ENCODE peak calls at places on chromosomes 13 and 19, in seven cellular contexts. One of them, this sample, is unnamed.

GRCh38 chr19:48501446-48501960 is 10.1 kb downstream of the LMTK3 start:
- DNase-seq in fibroblast of the aortic adventitia: no peak
- DNase-seq in HFFc6: no peak
- DNase-seq in Peyer's patch: peak; percentile 84
- DNase-seq in memory B cell: no peak
- DNase-seq in stimulated activated CD4-positive, alpha-beta T cell treated with anti-CD3 and anti-CD28 coated beads, Interleukin-12 subunit alpha, Interleukin-12 subunit beta, amount 100 ng/mL, for 24 hours: no peak
- DNase-seq in activated CD4-positive, alpha-beta memory T cell treated with anti-CD3 and anti-CD28 coated beads for 36 hours: peak; percentile 79
- DNase-seq in this sample: no peak

GRCh38 chr19:51873097-51873496 is 14.7 kb downstream of the ZNF577 start:
- DNase-seq in stimulated activated CD4-positive, alpha-beta T cell treated with anti-CD3 and anti-CD28 coated beads, Interleukin-12 subunit alpha, Interleukin-12 subunit beta, amount 100 ng/mL, for 24 hours: no peak
- DNase-seq in memory B cell: no peak
- DNase-seq in activated CD4-positive, alpha-beta memory T cell treated with anti-CD3 and anti-CD28 coated beads for 36 hours: no peak
- DNase-seq in Peyer's patch: no peak
- DNase-seq in fibroblast of the aortic adventitia: no peak
- DNase-seq in HFFc6: no peak
- DNase-seq in this sample: no peak

GRCh38 chr13:73268306-73268705 is 209.5 kb downstream of the KLF5 start:
- DNase-seq in activated CD4-positive, alpha-beta memory T cell treated with anti-CD3 and anti-CD28 coated beads for 36 hours: no peak
- DNase-seq in fibroblast of the aortic adventitia: peak; percentile 34
- DNase-seq in stimulated activated CD4-positive, alpha-beta T cell treated with anti-CD3 and anti-CD28 coated beads, Interleukin-12 subunit alpha, Interleukin-12 subunit beta, amount 100 ng/mL, for 24 hours: no peak
- DNase-seq in Peyer's patch: peak; percentile 51
- DNase-seq in HFFc6: peak; percentile 54
- DNase-seq in memory B cell: no peak
- DNase-seq in this sample: no peak

GRCh38 chr13:59601993-59602392 is 561.7 kb downstream of the DIAPH3 start:
- DNase-seq in HFFc6: no peak
- DNase-seq in Peyer's patch: no peak
- DNase-seq in stimulated activated CD4-positive, alpha-beta T cell treated with anti-CD3 and anti-CD28 coated beads, Interleukin-12 subunit alpha, Interleukin-12 subunit beta, amount 100 ng/mL, for 24 hours: no peak
- DNase-seq in activated CD4-positive, alpha-beta memory T cell treated with anti-CD3 and anti-CD28 coated beads for 36 hours: no peak
- DNase-seq in fibroblast of the aortic adventitia: no peak
- DNase-seq in memory B cell: no peak
- DNase-seq in this sample: no peak

GRCh38 chr19:35909684-35910035 is 1.6 kb upstream of the TYROBP start:
- DNase-seq in Peyer's patch: no peak
- DNase-seq in memory B cell: no peak
- DNase-seq in stimulated activated CD4-positive, alpha-beta T cell treated with anti-CD3 and anti-CD28 coated beads, Interleukin-12 subunit alpha, Interleukin-12 subunit beta, amount 100 ng/mL, for 24 hours: no peak
- DNase-seq in fibroblast of the aortic adventitia: no peak
- DNase-seq in HFFc6: no peak
- DNase-seq in activated CD4-positive, alpha-beta memory T cell treated with anti-CD3 and anti-CD28 coated beads for 36 hours: no peak
- DNase-seq in this sample: no peak

GRCh38 chr19:13804830-13805683 is 9.8 kb downstream of the ZSWIM4 start:
- DNase-seq in Peyer's patch: no peak
- DNase-seq in HFFc6: no peak
- DNase-seq in activated CD4-positive, alpha-beta memory T cell treated with anti-CD3 and anti-CD28 coated beads for 36 hours: no peak
- DNase-seq in memory B cell: no peak
- DNase-seq in stimulated activated CD4-positive, alpha-beta T cell treated with anti-CD3 and anti-CD28 coated beads, Interleukin-12 subunit alpha, Interleukin-12 subunit beta, amount 100 ng/mL, for 24 hours: no peak
- DNase-seq in fibroblast of the aortic adventitia: no peak
- DNase-seq in this sample: no peak

GRCh38 chr13:41224113-41225110 is 30.0 kb upstream of the KBTBD7 start:
- DNase-seq in stimulated activated CD4-positive, alpha-beta T cell treated with anti-CD3 and anti-CD28 coated beads, Interleukin-12 subunit alpha, Interleukin-12 subunit beta, amount 100 ng/mL, for 24 hours: no peak
- DNase-seq in Peyer's patch: no peak
- DNase-seq in fibroblast of the aortic adventitia: peak; percentile 66
- DNase-seq in HFFc6: peak; percentile 76
- DNase-seq in memory B cell: no peak
- DNase-seq in activated CD4-positive, alpha-beta memory T cell treated with anti-CD3 and anti-CD28 coated beads for 36 hours: no peak
- DNase-seq in this sample: no peak

GRCh38 chr13:77969299-77969698 is 50.7 kb upstream of the EDNRB start:
- DNase-seq in activated CD4-positive, alpha-beta memory T cell treated with anti-CD3 and anti-CD28 coated beads for 36 hours: no peak
- DNase-seq in memory B cell: no peak
- DNase-seq in HFFc6: no peak
- DNase-seq in Peyer's patch: no peak
- DNase-seq in fibroblast of the aortic adventitia: no peak
- DNase-seq in stimulated activated CD4-positive, alpha-beta T cell treated with anti-CD3 and anti-CD28 coated beads, Interleukin-12 subunit alpha, Interleukin-12 subunit beta, amount 100 ng/mL, for 24 hours: no peak
- DNase-seq in this sample: no peak

GRCh38 chr19:30428856-30429255 is 56.7 kb downstream of the ZNF536 start:
- DNase-seq in HFFc6: no peak
- DNase-seq in fibroblast of the aortic adventitia: no peak
- DNase-seq in memory B cell: no peak
- DNase-seq in stimulated activated CD4-positive, alpha-beta T cell treated with anti-CD3 and anti-CD28 coated beads, Interleukin-12 subunit alpha, Interleukin-12 subunit beta, amount 100 ng/mL, for 24 hours: no peak
- DNase-seq in Peyer's patch: no peak
- DNase-seq in activated CD4-positive, alpha-beta memory T cell treated with anti-CD3 and anti-CD28 coated beads for 36 hours: no peak
- DNase-seq in this sample: no peak

GRCh38 chr19:35260694-35261304 is 8.0 kb upstream of the USF2 start:
- DNase-seq in stimulated activated CD4-positive, alpha-beta T cell treated with anti-CD3 and anti-CD28 coated beads, Interleukin-12 subunit alpha, Interleukin-12 subunit beta, amount 100 ng/mL, for 24 hours: no peak
- DNase-seq in fibroblast of the aortic adventitia: no peak
- DNase-seq in HFFc6: no peak
- DNase-seq in activated CD4-positive, alpha-beta memory T cell treated with anti-CD3 and anti-CD28 coated beads for 36 hours: peak; percentile 8
- DNase-seq in Peyer's patch: peak; percentile 31
- DNase-seq in memory B cell: no peak
- DNase-seq in this sample: no peak

GRCh38 chr19:45413497-45413896 is 7.1 kb downstream of the POLR1G start:
- DNase-seq in stimulated activated CD4-positive, alpha-beta T cell treated with anti-CD3 and anti-CD28 coated beads, Interleukin-12 subunit alpha, Interleukin-12 subunit beta, amount 100 ng/mL, for 24 hours: no peak
- DNase-seq in memory B cell: no peak
- DNase-seq in fibroblast of the aortic adventitia: no peak
- DNase-seq in Peyer's patch: no peak
- DNase-seq in activated CD4-positive, alpha-beta memory T cell treated with anti-CD3 and anti-CD28 coated beads for 36 hours: no peak
- DNase-seq in HFFc6: no peak
- DNase-seq in this sample: no peak

GRCh38 chr19:45767881-45768643 is 990 bp downstream of the SIX5 start:
- DNase-seq in memory B cell: peak; percentile 50
- DNase-seq in activated CD4-positive, alpha-beta memory T cell treated with anti-CD3 and anti-CD28 coated beads for 36 hours: peak; percentile 23
- DNase-seq in Peyer's patch: peak; percentile 72
- DNase-seq in HFFc6: no peak
- DNase-seq in stimulated activated CD4-positive, alpha-beta T cell treated with anti-CD3 and anti-CD28 coated beads, Interleukin-12 subunit alpha, Interleukin-12 subunit beta, amount 100 ng/mL, for 24 hours: no peak
- DNase-seq in fibroblast of the aortic adventitia: peak; percentile 65
- DNase-seq in this sample: peak; percentile 64

GRCh38 chr19:2731181-2732117 is 8.4 kb downstream of the SLC39A3 start:
- DNase-seq in stimulated activated CD4-positive, alpha-beta T cell treated with anti-CD3 and anti-CD28 coated beads, Interleukin-12 subunit alpha, Interleukin-12 subunit beta, amount 100 ng/mL, for 24 hours: no peak
- DNase-seq in memory B cell: no peak
- DNase-seq in Peyer's patch: no peak
- DNase-seq in HFFc6: no peak
- DNase-seq in fibroblast of the aortic adventitia: no peak
- DNase-seq in activated CD4-positive, alpha-beta memory T cell treated with anti-CD3 and anti-CD28 coated beads for 36 hours: no peak
- DNase-seq in this sample: no peak

This sample was measured in GM12892.